ENCODE peak calls at places on chromosomes 13 and 19, in five cellular contexts. One of them, this sample, is unnamed.
A peak's percentile ranks its signal among the peaks of the same experiment; 100 is the strongest.

GRCh38 chr13:61954092-61954491 is 538.4 kb upstream of the PCDH20 start:
- DNase-seq in foreskin fibroblast: no peak
- DNase-seq in esophagus squamous epithelium: no peak
- DNase-seq in omental fat pad: no peak
- DNase-seq in fibroblast of the aortic adventitia: no peak
- DNase-seq in this sample: no peak

GRCh38 chr19:42422576-42423461 is 4.4 kb downstream of the LIPE start:
- DNase-seq in foreskin fibroblast: no peak
- DNase-seq in esophagus squamous epithelium: no peak
- DNase-seq in omental fat pad: no peak
- DNase-seq in fibroblast of the aortic adventitia: peak; percentile 15
- DNase-seq in this sample: no peak

GRCh38 chr19:38869836-38870607 is 8.1 kb downstream of the RINL start:
- DNase-seq in fibroblast of the aortic adventitia: peak; percentile 55
- DNase-seq in foreskin fibroblast: peak; percentile 34
- DNase-seq in omental fat pad: peak; percentile 73
- DNase-seq in esophagus squamous epithelium: peak; percentile 37
- DNase-seq in this sample: peak; percentile 76

GRCh38 chr13:101331731-101332130 is 84.6 kb downstream of the NALCN start:
- DNase-seq in omental fat pad: no peak
- DNase-seq in fibroblast of the aortic adventitia: no peak
- DNase-seq in esophagus squamous epithelium: no peak
- DNase-seq in foreskin fibroblast: no peak
- DNase-seq in this sample: no peak

GRCh38 chr19:4866595-4867424 is 657 bp downstream of the PLIN3 start:
- DNase-seq in foreskin fibroblast: no peak
- DNase-seq in esophagus squamous epithelium: no peak
- DNase-seq in fibroblast of the aortic adventitia: peak; percentile 54
- DNase-seq in omental fat pad: no peak
- DNase-seq in this sample: peak; percentile 53

GRCh38 chr19:19061491-19061890 is 2.3 kb upstream of the SLC25A42 start:
- DNase-seq in esophagus squamous epithelium: no peak
- DNase-seq in omental fat pad: no peak
- DNase-seq in fibroblast of the aortic adventitia: no peak
- DNase-seq in foreskin fibroblast: no peak
- DNase-seq in this sample: no peak

GRCh38 chr13:36217456-36217855 is 3.1 kb upstream of the SOHLH2 start:
- DNase-seq in omental fat pad: no peak
- DNase-seq in fibroblast of the aortic adventitia: no peak
- DNase-seq in foreskin fibroblast: no peak
- DNase-seq in esophagus squamous epithelium: no peak
- DNase-seq in this sample: no peak

GRCh38 chr19:4454952-4455738 is 2.4 kb downstream of the UBXN6 start:
- DNase-seq in omental fat pad: no peak
- DNase-seq in foreskin fibroblast: peak; percentile 78
- DNase-seq in fibroblast of the aortic adventitia: peak; percentile 82
- DNase-seq in esophagus squamous epithelium: no peak
- DNase-seq in this sample: peak; percentile 82

GRCh38 chr13:46104868-46105267 is at the start of gene CPB2:
- DNase-seq in esophagus squamous epithelium: no peak
- DNase-seq in omental fat pad: no peak
- DNase-seq in fibroblast of the aortic adventitia: no peak
- DNase-seq in foreskin fibroblast: no peak
- DNase-seq in this sample: no peak

GRCh38 chr19:15479391-15480345 is at the start of gene PGLYRP2:
- DNase-seq in omental fat pad: no peak
- DNase-seq in fibroblast of the aortic adventitia: no peak
- DNase-seq in esophagus squamous epithelium: no peak
- DNase-seq in foreskin fibroblast: peak; percentile 2
- DNase-seq in this sample: peak; percentile 18

GRCh38 chr19:13428352-13428751 is 77.9 kb downstream of the CACNA1A start:
- DNase-seq in esophagus squamous epithelium: no peak
- DNase-seq in omental fat pad: no peak
- DNase-seq in foreskin fibroblast: peak; percentile 12
- DNase-seq in fibroblast of the aortic adventitia: peak; percentile 25
- DNase-seq in this sample: peak; percentile 15

GRCh38 chr19:39582442-39582841 is 19.9 kb upstream of the LGALS13 start:
- DNase-seq in esophagus squamous epithelium: no peak
- DNase-seq in omental fat pad: no peak
- DNase-seq in fibroblast of the aortic adventitia: no peak
- DNase-seq in foreskin fibroblast: no peak
- DNase-seq in this sample: no peak

GRCh38 chr13:97354808-97355207 is 79.2 kb upstream of the RAP2A start:
- DNase-seq in omental fat pad: no peak
- DNase-seq in fibroblast of the aortic adventitia: no peak
- DNase-seq in foreskin fibroblast: no peak
- DNase-seq in esophagus squamous epithelium: no peak
- DNase-seq in this sample: no peak

GRCh38 chr19:24040621-24041020 is 46.4 kb upstream of the ZNF254 start:
- DNase-seq in omental fat pad: no peak
- DNase-seq in foreskin fibroblast: no peak
- DNase-seq in esophagus squamous epithelium: no peak
- DNase-seq in fibroblast of the aortic adventitia: no peak
- DNase-seq in this sample: no peak

GRCh38 chr13:77184455-77184854 is 142.4 kb downstream of the MYCBP2 start:
- DNase-seq in fibroblast of the aortic adventitia: no peak
- DNase-seq in omental fat pad: no peak
- DNase-seq in esophagus squamous epithelium: no peak
- DNase-seq in foreskin fibroblast: no peak
- DNase-seq in this sample: no peak

GRCh38 chr13:49495783-49496762 is at the start of gene PHF11:
- DNase-seq in fibroblast of the aortic adventitia: peak; percentile 70
- DNase-seq in omental fat pad: peak; percentile 45
- DNase-seq in esophagus squamous epithelium: peak; percentile 20
- DNase-seq in foreskin fibroblast: peak; percentile 73
- DNase-seq in this sample: peak; percentile 89

GRCh38 chr19:11375143-11375948 is 880 bp downstream of the SWSAP1 start:
- DNase-seq in foreskin fibroblast: no peak
- DNase-seq in esophagus squamous epithelium: no peak
- DNase-seq in fibroblast of the aortic adventitia: no peak
- DNase-seq in omental fat pad: no peak
- DNase-seq in this sample: no peak

GRCh38 chr19:32744555-32745325 is 25.2 kb downstream of the TDRD12 start:
- DNase-seq in foreskin fibroblast: no peak
- DNase-seq in fibroblast of the aortic adventitia: no peak
- DNase-seq in esophagus squamous epithelium: no peak
- DNase-seq in omental fat pad: no peak
- DNase-seq in this sample: no peak

GRCh38 chr19:40995355-40995754 is 4.3 kb downstream of the CYP2B6 start:
- DNase-seq in foreskin fibroblast: no peak
- DNase-seq in omental fat pad: no peak
- DNase-seq in fibroblast of the aortic adventitia: no peak
- DNase-seq in esophagus squamous epithelium: no peak
- DNase-seq in this sample: no peak

GRCh38 chr19:22144394-22144793 is 52.4 kb downstream of the ZNF676 start:
- DNase-seq in fibroblast of the aortic adventitia: peak; percentile 11
- DNase-seq in esophagus squamous epithelium: no peak
- DNase-seq in foreskin fibroblast: no peak
- DNase-seq in omental fat pad: no peak
- DNase-seq in this sample: no peak

GRCh38 chr19:50432658-50433057 is at the start of gene MYBPC2:
- DNase-seq in fibroblast of the aortic adventitia: no peak
- DNase-seq in omental fat pad: no peak
- DNase-seq in foreskin fibroblast: no peak
- DNase-seq in esophagus squamous epithelium: no peak
- DNase-seq in this sample: no peak

This sample was measured in EH.